ENCODE peak calls at places on chromosomes 3 and 15, in five cellular contexts. O is nucleus accumbens, A is KG1, L is nephron progenitor cell, R is fibroblast of pulmonary artery. Z is an unnamed sample.

GRCh38 chr3:100525753-100526612 is 33.6 kb downstream of the TMEM45A start:
- DNase-seq in O (no peak), A (no peak), L (no peak), R (peak), Z (no peak)

GRCh38 chr3:21274000-21274671 is 476.9 kb downstream of the ZNF385D start:
- DNase-seq in O (no peak), A (no peak), L (no peak), R (peak), Z (no peak)

GRCh38 chr3:123067689-123068226 is 933 bp downstream of the PDIA5 start:
- DNase-seq in O (no peak), A (peak), L (peak), R (no peak), Z (no peak)

GRCh38 chr3:177731644-177732268 is 534.5 kb upstream of the TBL1XR1 start:
- DNase-seq in O (no peak), A (no peak), L (no peak), R (peak), Z (no peak)

GRCh38 chr3:113531826-113532697 is at the start of gene SIDT1:
- DNase-seq in O (no peak), A (peak), L (peak), R (no peak), Z (peak)

GRCh38 chr3:124587053-124587408 is 143.2 kb upstream of the UMPS start:
- DNase-seq in O (no peak), A (no peak), L (no peak), R (no peak), Z (no peak)

GRCh38 chr15:70597056-70597603 is 166.2 kb downstream of the UACA start:
- DNase-seq in O (no peak), A (no peak), L (no peak), R (peak), Z (no peak)

GRCh38 chr3:145522179-145522578 is 638.8 kb downstream of the PLOD2 start:
- DNase-seq in O (no peak), A (no peak), L (no peak), R (no peak), Z (no peak)

GRCh38 chr3:179250803-179251476 is at the start of gene KCNMB3:
- DNase-seq in O (no peak), A (no peak), L (no peak), R (no peak), Z (no peak)

GRCh38 chr3:38528457-38528856 is 32.3 kb downstream of the EXOG start:
- DNase-seq in O (no peak), A (no peak), L (no peak), R (no peak), Z (no peak)

GRCh38 chr15:68310811-68311463 is 33.4 kb downstream of the FEM1B start:
- DNase-seq in O (no peak), A (no peak), L (no peak), R (no peak), Z (no peak)

GRCh38 chr15:63274427-63274826 is 3.0 kb upstream of the APH1B start:
- DNase-seq in O (no peak), A (no peak), L (no peak), R (no peak), Z (no peak)

GRCh38 chr3:184259878-184260570 is 1.3 kb downstream of the CAMK2N2 start:
- DNase-seq in O (no peak), A (no peak), L (peak), R (peak), Z (no peak)

GRCh38 chr3:192224634-192225033 is 502.7 kb downstream of the FGF12 start:
- DNase-seq in O (no peak), A (no peak), L (no peak), R (no peak), Z (no peak)

GRCh38 chr3:141237701-141238521 is 6.3 kb downstream of the PXYLP1 start:
- DNase-seq in O (no peak), A (no peak), L (no peak), R (no peak), Z (no peak)

GRCh38 chr3:151431940-151432339 is 28.9 kb downstream of the IGSF10 start:
- DNase-seq in O (no peak), A (no peak), L (no peak), R (peak), Z (no peak)

GRCh38 chr15:50249704-50250103 is 15.8 kb downstream of the HDC start:
- DNase-seq in O (no peak), A (no peak), L (no peak), R (no peak), Z (no peak)

GRCh38 chr3:94226058-94226457 is 163.2 kb downstream of the NSUN3 start:
- DNase-seq in O (no peak), A (no peak), L (no peak), R (peak), Z (no peak)

GRCh38 chr15:88790486-88790885 is 12.8 kb upstream of the ACAN start:
- DNase-seq in O (no peak), A (no peak), L (no peak), R (no peak), Z (no peak)

GRCh38 chr3:152460936-152461335 is 192.2 kb downstream of the MBNL1 start:
- DNase-seq in O (no peak), A (no peak), L (no peak), R (no peak), Z (no peak)

GRCh38 chr3:129268396-129268795 is 10.3 kb upstream of the HMCES start:
- DNase-seq in O (no peak), A (no peak), L (no peak), R (no peak), Z (no peak)

GRCh38 chr3:24521306-24522154 is 26.9 kb upstream of the THRB start:
- DNase-seq in O (no peak), A (no peak), L (peak), R (no peak), Z (no peak)

GRCh38 chr15:89756897-89757296 is 5.8 kb upstream of the MESP1 start:
- DNase-seq in O (no peak), A (no peak), L (no peak), R (no peak), Z (no peak)

GRCh38 chr3:50340404-50341329 is at the start of gene RASSF1:
- DNase-seq in O (no peak), A (peak), L (no peak), R (peak), Z (peak)

GRCh38 chr15:46452297-46452820 is 817.5 kb downstream of the SQOR start:
- DNase-seq in O (no peak), A (no peak), L (no peak), R (no peak), Z (no peak)

GRCh38 chr15:40070608-40071218 is 31.7 kb upstream of the SRP14 start:
- DNase-seq in O (no peak), A (no peak), L (no peak), R (no peak), Z (no peak)

GRCh38 chr3:30349507-30349906 is 256.9 kb upstream of the TGFBR2 start:
- DNase-seq in O (no peak), A (no peak), L (no peak), R (peak), Z (no peak)

GRCh38 chr3:187770224-187770623 is 25.0 kb upstream of the BCL6 start:
- DNase-seq in O (no peak), A (no peak), L (no peak), R (no peak), Z (peak)

GRCh38 chr3:58422756-58423324 is 10.8 kb downstream of the PDHB start:
- DNase-seq in O (no peak), A (no peak), L (no peak), R (peak), Z (no peak)

GRCh38 chr3:24199775-24200247 is 254.7 kb downstream of the NR1D2 start:
- DNase-seq in O (no peak), A (no peak), L (no peak), R (peak), Z (no peak)

GRCh38 chr3:57079221-57079831 is 18.9 kb downstream of the SPATA12 start:
- DNase-seq in O (no peak), A (no peak), L (peak), R (no peak), Z (peak)

GRCh38 chr3:81666502-81667121 is 94.8 kb downstream of the GBE1 start:
- DNase-seq in O (no peak), A (no peak), L (no peak), R (peak), Z (no peak)

GRCh38 chr3:180036092-180036677 is 552 bp downstream of the PEX5L start:
- DNase-seq in O (peak), A (no peak), L (no peak), R (no peak), Z (no peak)

GRCh38 chr3:40924559-40925058 is 274.7 kb upstream of the CTNNB1 start:
- DNase-seq in O (no peak), A (no peak), L (no peak), R (no peak), Z (no peak)